ENCODE peak calls at places on chromosomes 2 and 18, in four cellular contexts. F is SK-N-SH, J is memory B cell, V is EL. R is an unnamed sample.
A peak's percentile ranks its signal among the peaks of the same experiment; 100 is the strongest.

GRCh38 chr2:162232611-162233115 is 10.6 kb downstream of the FAP start:
- DNase-seq in F (no peak), J (no peak), V (no peak), R (no peak)

GRCh38 chr2:238851026-238851425 is 3.1 kb downstream of the TWIST2 start:
- DNase-seq in F (no peak), V (peak; percentile 44), J (no peak), R (no peak)

GRCh38 chr2:190379249-190379964 is 28.7 kb upstream of the MFSD6 start:
- DNase-seq in F (no peak), J (no peak), V (no peak), R (no peak)

GRCh38 chr2:235940330-235940729 is 227.9 kb downstream of the GBX2 start:
- DNase-seq in V (peak; percentile 81), J (no peak), F (peak; percentile 75), R (no peak)

GRCh38 chr2:46487667-46488333 is 8.4 kb downstream of the TMEM247 start:
- DNase-seq in F (no peak), J (no peak), V (peak; percentile 90), R (no peak)

GRCh38 chr2:66845307-66845706 is 410.4 kb downstream of the MEIS1 start:
- DNase-seq in J (no peak), F (no peak), V (peak; percentile 41), R (no peak)

GRCh38 chr2:173493874-173494273 is 139.2 kb downstream of the CDCA7 start:
- DNase-seq in V (no peak), F (no peak), J (no peak), R (no peak)

GRCh38 chr2:221600388-221600787 is 28.3 kb upstream of the EPHA4 start:
- DNase-seq in F (no peak), V (no peak), J (no peak), R (no peak)

GRCh38 chr2:25035537-25036220 is 6.2 kb upstream of the EFR3B start:
- DNase-seq in V (peak; percentile 11), J (no peak), F (no peak), R (no peak)

GRCh38 chr2:82275599-82275998 is 1971.0 kb upstream of the LRRTM1 start:
- DNase-seq in V (no peak), F (no peak), J (no peak), R (no peak)

GRCh38 chr2:43266692-43267091 is 40.3 kb upstream of the ZFP36L2 start:
- DNase-seq in F (no peak), V (no peak), J (no peak), R (no peak)

GRCh38 chr18:79756143-79756500 is 41.6 kb upstream of the KCNG2 start:
- DNase-seq in V (no peak), F (no peak), J (no peak), R (no peak)